ENCODE peak calls at places on chromosomes 3 and 15, in five cellular contexts. W, Z, L, R and G are unnamed samples.
A peak's percentile ranks its signal among the peaks of the same experiment; 100 is the strongest.

GRCh38 chr3:62161306-62161705 is 212.0 kb downstream of the FEZF2 start:
- DNase-seq in W (no peak), Z (peak; percentile 33), L (no peak), R (no peak), G (no peak)

GRCh38 chr15:67524235-67524634 is 3.3 kb downstream of the C15orf61 start:
- DNase-seq in W (peak; percentile 16), Z (peak; percentile 52), L (no peak), R (no peak), G (no peak)

GRCh38 chr3:178182337-178182761 is 353.9 kb upstream of the KCNMB2 start:
- DNase-seq in W (no peak), Z (no peak), L (no peak), R (no peak), G (no peak)

GRCh38 chr3:127204841-127205582 is 12.1 kb downstream of the PRR23E start:
- DNase-seq in W (no peak), Z (no peak), L (no peak), R (no peak), G (peak; percentile 64)

GRCh38 chr3:39907981-39908380 is 98.6 kb downstream of the MYRIP start:
- DNase-seq in W (peak; percentile 56), Z (peak; percentile 3), L (no peak), R (no peak), G (no peak)

GRCh38 chr3:111332488-111333095 is 209.4 kb upstream of the CD96 start:
- DNase-seq in W (no peak), Z (no peak), L (no peak), R (no peak), G (no peak)

GRCh38 chr15:63381301-63382192 is at the start of gene CA12:
- DNase-seq in W (peak; percentile 56), Z (peak; percentile 29), L (no peak), R (peak; percentile 46), G (no peak)

GRCh38 chr15:44385344-44385942 is 42.0 kb upstream of the CTDSPL2 start:
- DNase-seq in W (no peak), Z (peak; percentile 7), L (no peak), R (no peak), G (no peak)

GRCh38 chr3:114608293-114608692 is 314.5 kb downstream of the TIGIT start:
- DNase-seq in W (peak; percentile 92), Z (peak; percentile 92), L (no peak), R (peak; percentile 47), G (no peak)

GRCh38 chr3:179347383-179348194 is at the start of gene MFN1:
- DNase-seq in W (peak; percentile 97), Z (peak; percentile 99), L (peak; percentile 98), R (peak; percentile 90), G (peak; percentile 96)

GRCh38 chr3:76367281-76367680 is 581.9 kb upstream of the ZNF717 start:
- DNase-seq in W (peak; percentile 7), Z (no peak), L (no peak), R (no peak), G (no peak)

GRCh38 chr3:52315006-52315405 is 1.1 kb upstream of the DNAH1 start:
- DNase-seq in W (no peak), Z (no peak), L (no peak), R (no peak), G (no peak)

GRCh38 chr3:169323580-169324453 is 339.7 kb downstream of the MECOM start:
- DNase-seq in W (no peak), Z (peak; percentile 19), L (no peak), R (no peak), G (no peak)

GRCh38 chr3:59406943-59407342 is 357.1 kb upstream of the CFAP20DC start:
- DNase-seq in W (no peak), Z (no peak), L (no peak), R (no peak), G (no peak)

GRCh38 chr3:101212740-101213139 is 107.6 kb downstream of the IMPG2 start:
- DNase-seq in W (no peak), Z (no peak), L (no peak), R (no peak), G (no peak)